ENCODE peak calls at places on chromosomes 6 and 20, in nine cellular contexts. T is B cell; G is effector memory CD4-positive, alpha-beta T cell; H is stimulated activated CD4-positive, alpha-beta T cell treated with anti-CD3 and anti-CD28 coated beads, Interleukin-15, amount 100 ng/mL, for 24 hours; D is EH; E is stimulated activated CD8-positive, alpha-beta memory T cell treated with anti-CD3 and anti-CD28 coated beads, Interleukin-4, amount 100 ng/mL, for 48 hours; X is AG04450; S is caudate nucleus; Q is NCI-H187. L is an unnamed sample.

GRCh38 chr6:112311950-112312547 is 35.1 kb upstream of the RFPL4B start:
- DNase-seq in E (no peak), D (peak; percentile 50), G (no peak), H (peak; percentile 4), X (no peak), Q (no peak), T (peak; percentile 24), S (no peak), L (no peak)

GRCh38 chr6:33929575-33930288 is 125.9 kb upstream of the MLN start:
- DNase-seq in Q (peak; percentile 55), S (no peak), E (no peak), X (no peak), D (no peak), T (no peak), H (no peak), G (no peak), L (no peak)

GRCh38 chr6:43373252-43373875 is 3.9 kb upstream of the ZNF318 start:
- DNase-seq in H (no peak), Q (no peak), T (no peak), X (no peak), D (no peak), G (no peak), E (no peak), S (no peak), L (no peak)

GRCh38 chr6:6466967-6467761 is 121.4 kb upstream of the LY86 start:
- DNase-seq in T (no peak), X (no peak), E (no peak), D (no peak), H (peak; percentile 3), G (no peak), S (peak; percentile 22), Q (no peak), L (no peak)

GRCh38 chr20:36737183-36737499 is 8.7 kb downstream of the NDRG3 start:
- DNase-seq in D (no peak), T (no peak), H (no peak), S (no peak), G (no peak), E (no peak), X (no peak), Q (no peak), L (no peak)

GRCh38 chr20:1674361-1674760 is 16.8 kb upstream of the SIRPG start:
- DNase-seq in D (no peak), T (no peak), H (peak; percentile 60), S (no peak), X (no peak), G (peak; percentile 32), E (peak; percentile 65), Q (no peak), L (peak; percentile 44)

GRCh38 chr6:13766201-13766634 is 48.1 kb downstream of the MCUR1 start:
- DNase-seq in Q (no peak), G (no peak), X (no peak), D (peak; percentile 71), T (no peak), S (no peak), E (no peak), H (no peak), L (no peak)

GRCh38 chr20:5757949-5758348 is 7.7 kb downstream of the SHLD1 start:
- DNase-seq in D (no peak), G (no peak), H (no peak), S (no peak), T (no peak), X (no peak), Q (no peak), E (no peak), L (no peak)

GRCh38 chr6:144953552-144954240 is 668.6 kb downstream of the UTRN start:
- DNase-seq in X (no peak), D (peak; percentile 89), Q (no peak), E (no peak), H (no peak), T (no peak), S (no peak), G (no peak), L (no peak)

GRCh38 chr20:5480824-5481600 is 164.3 kb upstream of the PROKR2 start:
- DNase-seq in S (no peak), E (no peak), Q (peak; percentile 85), T (no peak), H (no peak), G (no peak), X (no peak), D (no peak), L (no peak)

GRCh38 chr6:105993769-105994521 is 92.2 kb upstream of the PRDM1 start:
- DNase-seq in Q (no peak), S (no peak), X (no peak), G (peak; percentile 32), H (peak; percentile 57), T (peak; percentile 67), E (peak; percentile 62), D (peak; percentile 73), L (peak; percentile 30)

GRCh38 chr6:144931172-144932035 is 646.3 kb downstream of the UTRN start:
- DNase-seq in Q (no peak), X (no peak), G (peak; percentile 12), T (no peak), H (peak; percentile 47), D (peak; percentile 66), S (no peak), E (peak; percentile 53), L (no peak)

GRCh38 chr6:149259753-149260152 is 57.8 kb upstream of the TAB2 start:
- DNase-seq in X (no peak), H (no peak), D (no peak), S (no peak), G (no peak), Q (no peak), E (no peak), T (no peak), L (no peak)

GRCh38 chr6:84568971-84569370 is 195.4 kb downstream of the TBX18 start:
- DNase-seq in G (no peak), X (no peak), E (no peak), D (peak; percentile 65), S (no peak), H (no peak), Q (no peak), T (no peak), L (no peak)

L was measured in activated T-helper 1 cell treated with Interleukin-2 at 50 U/mL for 16 hours.